ENCODE peak calls at places on chromosomes 3 and 15, in nine cellular contexts. V, K, N, Q, B, E, P, I and Y are unnamed samples.

GRCh38 chr3:140597792-140598191 is 80.1 kb upstream of the TRIM42 start:
- DNase-seq in V (no peak), P (no peak), N (no peak), I (no peak), K (no peak), Q (no peak), E (no peak), B (no peak), Y (no peak)

GRCh38 chr3:23686535-23686934 is 119.2 kb upstream of the UBE2E1 start:
- DNase-seq in V (no peak), P (no peak), B (no peak), I (no peak), N (no peak), E (no peak), K (no peak), Q (no peak), Y (no peak)

GRCh38 chr3:47989981-47990440 is 26.2 kb downstream of the MAP4 start:
- DNase-seq in I (no peak), K (peak; percentile 72), P (peak; percentile 37), N (peak; percentile 85), E (peak; percentile 90), Q (peak; percentile 69), B (peak; percentile 89), V (peak; percentile 83), Y (peak; percentile 65)

GRCh38 chr3:125957674-125958510 is 11.1 kb upstream of the ROPN1B start:
- DNase-seq in B (no peak), N (peak; percentile 61), K (no peak), V (no peak), Q (peak; percentile 28), E (no peak), I (no peak), P (no peak), Y (no peak)

GRCh38 chr3:176766862-176767261 is 430.4 kb downstream of the TBL1XR1 start:
- DNase-seq in K (no peak), Q (no peak), N (no peak), I (no peak), V (no peak), P (no peak), E (no peak), B (no peak), Y (no peak)

GRCh38 chr15:67274236-67274635 is 19.6 kb downstream of the IQCH start:
- DNase-seq in E (no peak), K (no peak), Q (no peak), P (no peak), B (no peak), V (no peak), I (no peak), N (no peak), Y (no peak)

GRCh38 chr3:20107722-20108121 is 67.5 kb downstream of the KAT2B start:
- DNase-seq in K (no peak), B (no peak), V (no peak), Q (no peak), N (no peak), P (no peak), E (no peak), I (no peak), Y (no peak)

GRCh38 chr15:64193971-64194370 is 31.1 kb upstream of the PPIB start:
- DNase-seq in E (no peak), B (no peak), V (no peak), N (no peak), I (no peak), P (no peak), Q (no peak), K (no peak), Y (no peak)

GRCh38 chr3:47478022-47478421 is 2.3 kb upstream of the SCAP start:
- DNase-seq in I (no peak), P (no peak), B (no peak), V (no peak), N (no peak), Q (no peak), K (no peak), E (no peak), Y (no peak)

GRCh38 chr3:143242101-143242500 is 122.5 kb downstream of the CHST2 start:
- DNase-seq in Q (no peak), K (no peak), E (no peak), P (no peak), B (no peak), I (no peak), N (no peak), V (no peak), Y (no peak)

GRCh38 chr3:12947504-12948369 is 106.4 kb upstream of the RPL32 start:
- DNase-seq in E (peak; percentile 88), V (no peak), N (peak; percentile 67), B (peak; percentile 72), Q (peak; percentile 65), I (peak; percentile 75), P (no peak), K (peak; percentile 71), Y (no peak)

GRCh38 chr15:68784206-68784605 is 36.5 kb downstream of the ANP32A start:
- DNase-seq in P (no peak), V (no peak), E (no peak), Q (no peak), I (no peak), B (no peak), K (no peak), N (no peak), Y (no peak)